ENCODE peak calls at places on chromosomes 11 and 22, in nine cellular contexts. D is coronary artery, R is GM23338, I is IMR-90, Y is WTC11, W is heart right ventricle, B is HL-60, F is adrenal gland, S is choroid plexus epithelial cell. X is an unnamed sample.
A peak's percentile ranks its signal among the peaks of the same experiment; 100 is the strongest.

GRCh38 chr11:65274734-65275682 is 13.2 kb downstream of the POLA2 start:
- DNase-seq in D (peak; percentile 82), R (peak; percentile 83), I (peak; percentile 99), Y (peak; percentile 65), W (peak; percentile 92), B (peak; percentile 55), F (peak; percentile 86), S (peak; percentile 98), X (peak; percentile 61)

GRCh38 chr22:32258791-32259190 is 3.6 kb upstream of the SLC5A4 start:
- DNase-seq in D (no peak), R (no peak), I (no peak), Y (no peak), W (no peak), B (no peak), F (no peak), S (no peak), X (no peak)

GRCh38 chr11:68043349-68044144 is 4.7 kb downstream of the TCIRG1 start:
- DNase-seq in D (no peak), R (no peak), I (peak; percentile 66), Y (no peak), W (no peak), B (peak; percentile 93), F (peak; percentile 93), S (peak; percentile 93), X (no peak)

GRCh38 chr22:23084453-23085350 is 14.4 kb downstream of the GNAZ start:
- DNase-seq in D (no peak), R (no peak), I (no peak), Y (no peak), W (no peak), B (no peak), F (no peak), S (no peak), X (no peak)

GRCh38 chr22:36757608-36758220 is 18.2 kb downstream of the IFT27 start:
- DNase-seq in D (peak; percentile 73), R (peak; percentile 90), I (peak; percentile 70), Y (peak; percentile 93), W (peak; percentile 64), B (peak; percentile 80), F (peak; percentile 70), S (peak; percentile 81), X (peak; percentile 72)

GRCh38 chr11:95739526-95739925 is 50.1 kb downstream of the FAM76B start:
- DNase-seq in D (no peak), R (no peak), I (no peak), Y (no peak), W (no peak), B (no peak), F (no peak), S (no peak), X (no peak)

GRCh38 chr11:131145806-131146205 is 224.6 kb upstream of the NTM start:
- DNase-seq in D (no peak), R (no peak), I (no peak), Y (no peak), W (no peak), B (no peak), F (no peak), S (no peak), X (no peak)

GRCh38 chr11:95453616-95454118 is 222.7 kb upstream of the SESN3 start:
- DNase-seq in D (peak; percentile 87), R (no peak), I (no peak), Y (no peak), W (peak; percentile 63), B (no peak), F (no peak), S (no peak), X (peak; percentile 67)

GRCh38 chr22:39643311-39644083 is 72.9 kb downstream of the CACNA1I start:
- DNase-seq in D (no peak), R (no peak), I (peak; percentile 46), Y (no peak), W (no peak), B (no peak), F (peak; percentile 57), S (peak; percentile 52), X (no peak)

GRCh38 chr22:30636226-30637077 is 871 bp downstream of the SLC35E4 start:
- DNase-seq in D (no peak), R (peak; percentile 47), I (no peak), Y (peak; percentile 25), W (no peak), B (no peak), F (peak; percentile 35), S (no peak), X (peak; percentile 56)

GRCh38 chr11:110148775-110149744 is 55.9 kb downstream of the ZC3H12C start:
- DNase-seq in D (no peak), R (no peak), I (peak; percentile 92), Y (no peak), W (no peak), B (no peak), F (no peak), S (peak; percentile 85), X (no peak)

GRCh38 chr11:35618497-35619029 is 303 bp downstream of the FJX1 start:
- DNase-seq in D (no peak), R (peak; percentile 61), I (peak; percentile 51), Y (no peak), W (peak; percentile 12), B (peak; percentile 13), F (no peak), S (peak; percentile 43), X (peak; percentile 19)

GRCh38 chr11:86591631-86592030 is 80.8 kb downstream of the ME3 start:
- DNase-seq in D (no peak), R (no peak), I (no peak), Y (no peak), W (no peak), B (no peak), F (no peak), S (peak; percentile 46), X (no peak)

GRCh38 chr22:24965822-24966626 is 13.5 kb downstream of the KIAA1671 start:
- DNase-seq in D (no peak), R (no peak), I (no peak), Y (no peak), W (no peak), B (no peak), F (peak; percentile 92), S (peak; percentile 40), X (no peak)

GRCh38 chr11:69542314-69543168 is 61.1 kb downstream of the LINC01488 start:
- DNase-seq in D (peak; percentile 49), R (no peak), I (no peak), Y (no peak), W (no peak), B (no peak), F (no peak), S (no peak), X (no peak)

GRCh38 chr22:25318081-25318823 is 98.8 kb downstream of the CRYBB2 start:
- DNase-seq in D (no peak), R (no peak), I (no peak), Y (no peak), W (no peak), B (no peak), F (no peak), S (no peak), X (no peak)

GRCh38 chr11:17542249-17542648 is 2.0 kb downstream of the USH1C start:
- DNase-seq in D (no peak), R (no peak), I (no peak), Y (no peak), W (no peak), B (no peak), F (no peak), S (no peak), X (no peak)

GRCh38 chr11:62791501-62792192 is at the start of gene TMEM223:
- DNase-seq in D (peak; percentile 90), R (peak; percentile 94), I (peak; percentile 72), Y (peak; percentile 87), W (peak; percentile 90), B (peak; percentile 88), F (peak; percentile 84), S (peak; percentile 84), X (peak; percentile 89)
- TF ChIP-seq CTCF in D (no peak), R (peak; percentile 24), I (peak; percentile 10), Y (no peak), W (peak; percentile 19), B (no peak), F (peak; percentile 26), S (no peak), X (peak; percentile 27)

DNA sequence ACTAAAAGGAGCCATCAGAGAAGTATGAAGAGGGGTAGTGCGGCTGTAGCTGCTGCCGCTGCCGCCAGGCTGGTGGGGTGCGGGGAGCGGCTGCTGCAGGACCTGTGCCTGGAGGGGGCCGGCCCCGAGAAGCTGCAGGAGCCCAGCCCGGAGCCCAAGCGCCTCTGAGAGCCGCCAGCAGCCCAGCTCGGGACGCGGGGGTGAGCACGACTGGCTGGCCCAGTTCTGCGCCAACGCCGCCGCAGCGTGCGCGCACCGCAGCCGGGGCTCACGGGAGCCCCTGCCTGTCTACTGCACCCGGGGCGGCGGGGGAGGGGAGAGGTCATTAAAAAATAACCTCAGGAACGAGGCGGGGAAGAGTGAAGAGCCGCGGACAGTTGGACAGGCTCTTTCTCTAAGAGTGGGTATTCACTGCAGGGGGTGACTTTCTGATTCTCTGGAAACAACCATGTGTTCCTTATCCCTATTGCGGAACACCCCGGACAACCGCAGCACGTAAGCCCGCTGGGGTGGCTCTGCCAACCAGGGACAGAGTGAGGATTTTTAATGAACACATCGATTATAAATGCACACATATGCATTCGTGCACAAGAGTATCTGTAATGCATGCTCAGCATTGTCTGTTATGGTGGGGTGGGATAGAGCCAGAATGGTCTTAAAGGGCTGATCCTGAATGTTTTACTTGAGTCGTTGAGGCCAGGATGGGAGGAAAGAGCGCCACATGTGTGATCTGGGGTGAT is 459 bp downstream of the GAS2 start:
- DNase-seq in D (no peak), R (peak; percentile 84), I (no peak), Y (peak; percentile 77), W (peak; percentile 33), B (no peak), F (peak; percentile 21), S (peak; percentile 21), X (peak; percentile 72)
- TF ChIP-seq CTCF in D (no peak), R (no peak), I (no peak), Y (no peak), W (no peak), B (no peak), F (no peak), S (no peak), X (no peak)

DNA sequence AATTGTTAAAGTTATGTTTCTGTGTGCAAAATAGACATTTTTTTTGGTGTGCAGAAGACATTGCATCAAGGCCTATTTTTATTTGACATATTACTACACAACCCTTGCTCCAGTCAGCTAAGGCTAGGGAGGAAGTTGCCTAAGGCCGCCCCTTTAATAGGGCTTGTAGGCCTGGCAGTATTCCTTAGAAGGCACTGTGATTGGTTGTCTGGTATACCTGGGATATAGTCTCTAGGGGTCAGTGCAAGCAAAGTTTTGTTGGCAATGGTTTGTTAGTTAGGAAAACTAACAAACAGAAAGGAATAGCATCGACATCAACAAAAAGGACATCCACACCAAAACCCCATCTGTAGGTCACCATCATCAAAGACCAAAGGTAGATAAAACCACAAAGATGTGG is 16.9 kb downstream of the CCDC15 start:
- DNase-seq in D (no peak), R (peak; percentile 78), I (peak; percentile 35), Y (no peak), W (no peak), B (peak; percentile 38), F (peak; percentile 21), S (peak; percentile 73), X (no peak)
- TF ChIP-seq CTCF in D (no peak), R (peak; percentile 70), I (no peak), Y (no peak), W (no peak), B (no peak), F (no peak), S (peak; percentile 28), X (no peak)

DNA sequence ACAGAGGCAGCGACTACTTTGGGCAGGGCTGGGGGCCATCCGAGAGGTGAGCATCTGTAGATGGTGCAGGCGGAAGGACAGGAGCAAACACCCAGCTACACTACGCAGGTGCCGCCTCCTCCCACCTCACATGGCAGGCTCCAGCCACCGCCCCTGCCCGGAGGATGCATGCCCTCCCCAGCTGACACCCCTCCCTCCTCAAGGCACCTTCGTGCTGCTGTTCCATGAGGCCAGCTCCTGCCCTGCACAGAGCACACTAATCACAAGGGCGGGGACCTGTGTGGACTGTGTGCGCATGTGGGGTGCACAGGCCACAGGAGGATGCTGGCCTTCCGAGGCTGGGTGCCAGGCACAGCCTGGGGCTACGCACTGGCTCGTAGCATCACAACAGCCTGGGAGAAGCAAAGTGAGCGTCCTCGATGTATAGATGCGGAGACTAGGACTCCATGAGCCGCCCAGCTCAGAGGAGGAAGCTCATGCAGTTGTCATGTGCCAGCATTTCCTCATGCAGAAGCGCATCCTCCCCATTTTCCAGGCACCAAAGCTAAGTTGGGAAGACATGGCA is 32.8 kb upstream of the HMOX1 start:
- DNase-seq in D (no peak), R (no peak), I (no peak), Y (no peak), W (no peak), B (no peak), F (no peak), S (no peak), X (no peak)
- TF ChIP-seq CTCF in D (no peak), R (no peak), I (no peak), Y (no peak), W (no peak), B (no peak), F (no peak), S (no peak), X (no peak)

X was measured in dorsolateral prefrontal cortex.